ENCODE peak calls at places on chromosome 11, in five cellular contexts. One of them, this sample, is unnamed.

GRCh38 chr11:29293825-29294224 is 723.0 kb downstream of the KCNA4 start:
- DNase-seq in AG09319: no peak
- DNase-seq in SIG-M5: no peak
- DNase-seq in stimulated activated CD8-positive, alpha-beta memory T cell treated with anti-CD3 and anti-CD28 coated beads, Interleukin-15, amount 100 ng/mL, for 1 hour: no peak
- DNase-seq in cardiac septum: no peak
- DNase-seq in this sample: no peak

GRCh38 chr11:87491381-87491780 is 453.6 kb downstream of the TMEM135 start:
- DNase-seq in AG09319: no peak
- DNase-seq in SIG-M5: no peak
- DNase-seq in stimulated activated CD8-positive, alpha-beta memory T cell treated with anti-CD3 and anti-CD28 coated beads, Interleukin-15, amount 100 ng/mL, for 1 hour: no peak
- DNase-seq in cardiac septum: no peak
- DNase-seq in this sample: no peak

GRCh38 chr11:62054484-62055121 is 69.2 kb upstream of the INCENP start:
- DNase-seq in AG09319: peak; percentile 27
- DNase-seq in SIG-M5: no peak
- DNase-seq in stimulated activated CD8-positive, alpha-beta memory T cell treated with anti-CD3 and anti-CD28 coated beads, Interleukin-15, amount 100 ng/mL, for 1 hour: no peak
- DNase-seq in cardiac septum: no peak
- DNase-seq in this sample: no peak

GRCh38 chr11:78197816-78198215 is 9.1 kb downstream of the USP35 start:
- DNase-seq in AG09319: no peak
- DNase-seq in SIG-M5: no peak
- DNase-seq in stimulated activated CD8-positive, alpha-beta memory T cell treated with anti-CD3 and anti-CD28 coated beads, Interleukin-15, amount 100 ng/mL, for 1 hour: no peak
- DNase-seq in cardiac septum: no peak
- DNase-seq in this sample: no peak

GRCh38 chr11:76623171-76623883 is 47.2 kb downstream of the LRRC32 start:
- DNase-seq in AG09319: no peak
- DNase-seq in SIG-M5: no peak
- DNase-seq in stimulated activated CD8-positive, alpha-beta memory T cell treated with anti-CD3 and anti-CD28 coated beads, Interleukin-15, amount 100 ng/mL, for 1 hour: no peak
- DNase-seq in cardiac septum: peak; percentile 70
- DNase-seq in this sample: no peak

GRCh38 chr11:118790357-118791014 is 478 bp downstream of the DDX6 start:
- DNase-seq in AG09319: no peak
- DNase-seq in SIG-M5: no peak
- DNase-seq in stimulated activated CD8-positive, alpha-beta memory T cell treated with anti-CD3 and anti-CD28 coated beads, Interleukin-15, amount 100 ng/mL, for 1 hour: peak; percentile 31
- DNase-seq in cardiac septum: peak; percentile 76
- DNase-seq in this sample: peak; percentile 38

GRCh38 chr11:28257761-28258160 is 149.6 kb downstream of the METTL15 start:
- DNase-seq in AG09319: no peak
- DNase-seq in SIG-M5: no peak
- DNase-seq in stimulated activated CD8-positive, alpha-beta memory T cell treated with anti-CD3 and anti-CD28 coated beads, Interleukin-15, amount 100 ng/mL, for 1 hour: no peak
- DNase-seq in cardiac septum: no peak
- DNase-seq in this sample: no peak

GRCh38 chr11:118152552-118153471 is at the start of gene SCN4B:
- DNase-seq in AG09319: no peak
- DNase-seq in SIG-M5: no peak
- DNase-seq in stimulated activated CD8-positive, alpha-beta memory T cell treated with anti-CD3 and anti-CD28 coated beads, Interleukin-15, amount 100 ng/mL, for 1 hour: no peak
- DNase-seq in cardiac septum: peak; percentile 81
- DNase-seq in this sample: no peak

GRCh38 chr11:89922195-89922660 is at the start of gene TRIM49D1:
- DNase-seq in AG09319: no peak
- DNase-seq in SIG-M5: no peak
- DNase-seq in stimulated activated CD8-positive, alpha-beta memory T cell treated with anti-CD3 and anti-CD28 coated beads, Interleukin-15, amount 100 ng/mL, for 1 hour: no peak
- DNase-seq in cardiac septum: no peak
- DNase-seq in this sample: no peak

GRCh38 chr11:120020486-120020885 is 117.4 kb downstream of the TRIM29 start:
- DNase-seq in AG09319: no peak
- DNase-seq in SIG-M5: no peak
- DNase-seq in stimulated activated CD8-positive, alpha-beta memory T cell treated with anti-CD3 and anti-CD28 coated beads, Interleukin-15, amount 100 ng/mL, for 1 hour: no peak
- DNase-seq in cardiac septum: no peak
- DNase-seq in this sample: no peak

GRCh38 chr11:99505319-99505718 is 484.6 kb downstream of the CNTN5 start:
- DNase-seq in AG09319: no peak
- DNase-seq in SIG-M5: no peak
- DNase-seq in stimulated activated CD8-positive, alpha-beta memory T cell treated with anti-CD3 and anti-CD28 coated beads, Interleukin-15, amount 100 ng/mL, for 1 hour: no peak
- DNase-seq in cardiac septum: no peak
- DNase-seq in this sample: no peak

GRCh38 chr11:126150256-126150655 is 61.2 kb downstream of the RPUSD4 start:
- DNase-seq in AG09319: no peak
- DNase-seq in SIG-M5: no peak
- DNase-seq in stimulated activated CD8-positive, alpha-beta memory T cell treated with anti-CD3 and anti-CD28 coated beads, Interleukin-15, amount 100 ng/mL, for 1 hour: no peak
- DNase-seq in cardiac septum: no peak
- DNase-seq in this sample: no peak

GRCh38 chr11:70115778-70116177 is 37.7 kb downstream of the ANO1 start:
- DNase-seq in AG09319: no peak
- DNase-seq in SIG-M5: no peak
- DNase-seq in stimulated activated CD8-positive, alpha-beta memory T cell treated with anti-CD3 and anti-CD28 coated beads, Interleukin-15, amount 100 ng/mL, for 1 hour: no peak
- DNase-seq in cardiac septum: no peak
- DNase-seq in this sample: no peak

GRCh38 chr11:102457865-102458264 is 5.3 kb upstream of the TMEM123 start:
- DNase-seq in AG09319: no peak
- DNase-seq in SIG-M5: no peak
- DNase-seq in stimulated activated CD8-positive, alpha-beta memory T cell treated with anti-CD3 and anti-CD28 coated beads, Interleukin-15, amount 100 ng/mL, for 1 hour: no peak
- DNase-seq in cardiac septum: no peak
- DNase-seq in this sample: no peak

GRCh38 chr11:69944146-69944795 is 125.1 kb upstream of the FGF3 start:
- DNase-seq in AG09319: no peak
- DNase-seq in SIG-M5: no peak
- DNase-seq in stimulated activated CD8-positive, alpha-beta memory T cell treated with anti-CD3 and anti-CD28 coated beads, Interleukin-15, amount 100 ng/mL, for 1 hour: no peak
- DNase-seq in cardiac septum: no peak
- DNase-seq in this sample: no peak

GRCh38 chr11:78147807-78148206 is 8.4 kb upstream of the ALG8 start:
- DNase-seq in AG09319: no peak
- DNase-seq in SIG-M5: no peak
- DNase-seq in stimulated activated CD8-positive, alpha-beta memory T cell treated with anti-CD3 and anti-CD28 coated beads, Interleukin-15, amount 100 ng/mL, for 1 hour: no peak
- DNase-seq in cardiac septum: no peak
- DNase-seq in this sample: no peak

GRCh38 chr11:36010010-36010740 is 66.3 kb downstream of the LDLRAD3 start:
- DNase-seq in AG09319: no peak
- DNase-seq in SIG-M5: no peak
- DNase-seq in stimulated activated CD8-positive, alpha-beta memory T cell treated with anti-CD3 and anti-CD28 coated beads, Interleukin-15, amount 100 ng/mL, for 1 hour: no peak
- DNase-seq in cardiac septum: no peak
- DNase-seq in this sample: no peak

GRCh38 chr11:19229671-19230070 is 11.1 kb downstream of the E2F8 start:
- DNase-seq in AG09319: no peak
- DNase-seq in SIG-M5: no peak
- DNase-seq in stimulated activated CD8-positive, alpha-beta memory T cell treated with anti-CD3 and anti-CD28 coated beads, Interleukin-15, amount 100 ng/mL, for 1 hour: no peak
- DNase-seq in cardiac septum: no peak
- DNase-seq in this sample: no peak

GRCh38 chr11:21785351-21785750 is 407.5 kb upstream of the ANO5 start:
- DNase-seq in AG09319: no peak
- DNase-seq in SIG-M5: no peak
- DNase-seq in stimulated activated CD8-positive, alpha-beta memory T cell treated with anti-CD3 and anti-CD28 coated beads, Interleukin-15, amount 100 ng/mL, for 1 hour: no peak
- DNase-seq in cardiac septum: no peak
- DNase-seq in this sample: no peak

GRCh38 chr11:59559886-59560285 is 48.5 kb downstream of the OR4D9 start:
- DNase-seq in AG09319: no peak
- DNase-seq in SIG-M5: no peak
- DNase-seq in stimulated activated CD8-positive, alpha-beta memory T cell treated with anti-CD3 and anti-CD28 coated beads, Interleukin-15, amount 100 ng/mL, for 1 hour: no peak
- DNase-seq in cardiac septum: no peak
- DNase-seq in this sample: no peak

GRCh38 chr11:96257972-96258951 is 84.7 kb downstream of the MAML2 start:
- DNase-seq in AG09319: no peak
- DNase-seq in SIG-M5: no peak
- DNase-seq in stimulated activated CD8-positive, alpha-beta memory T cell treated with anti-CD3 and anti-CD28 coated beads, Interleukin-15, amount 100 ng/mL, for 1 hour: no peak
- DNase-seq in cardiac septum: no peak
- DNase-seq in this sample: no peak

GRCh38 chr11:43920598-43921419 is 21.6 kb upstream of the C11orf96 start:
- DNase-seq in AG09319: peak; percentile 90
- DNase-seq in SIG-M5: no peak
- DNase-seq in stimulated activated CD8-positive, alpha-beta memory T cell treated with anti-CD3 and anti-CD28 coated beads, Interleukin-15, amount 100 ng/mL, for 1 hour: no peak
- DNase-seq in cardiac septum: no peak
- DNase-seq in this sample: no peak

This sample was measured in omental fat pad.